ENCODE peak calls at places on chromosomes 4 and X, in six cellular contexts. T, I, G, X, W and Q are unnamed samples.

GRCh38 chr4:137651128-137651527 is 118.8 kb upstream of the PCDH18 start:
- DNase-seq in G (no peak), T (no peak), W (no peak), I (no peak), X (no peak), Q (no peak)

GRCh38 chr4:132642196-132642817 is 506.8 kb upstream of the PCDH10 start:
- DNase-seq in T (no peak), I (no peak), W (peak; percentile 22), G (no peak), X (peak; percentile 48), Q (peak; percentile 12)

GRCh38 chrX:150846130-150846529 is 52.3 kb downstream of the CD99L2 start:
- DNase-seq in W (no peak), X (no peak), T (no peak), G (no peak), I (no peak), Q (no peak)

GRCh38 chr4:183602444-183603102 is 56.4 kb downstream of the RWDD4 start:
- DNase-seq in W (no peak), G (no peak), X (no peak), I (no peak), T (no peak), Q (no peak)

GRCh38 chr4:180805101-180805500 is 1438.1 kb upstream of the TENM3 start:
- DNase-seq in X (no peak), I (no peak), G (no peak), T (no peak), W (no peak), Q (no peak)

GRCh38 chrX:9466115-9466495 is 1.2 kb downstream of the TBL1X start:
- DNase-seq in G (peak; percentile 51), W (peak; percentile 16), T (peak; percentile 51), I (peak; percentile 89), X (no peak), Q (peak; percentile 57)

GRCh38 chrX:149831473-149831872 is 49.5 kb upstream of the MAGEA8 start:
- DNase-seq in I (no peak), X (no peak), G (no peak), T (no peak), W (no peak), Q (no peak)

GRCh38 chr4:94491322-94491721 is 39.6 kb downstream of the PDLIM5 start:
- DNase-seq in W (no peak), G (no peak), X (no peak), I (no peak), T (no peak), Q (no peak)

GRCh38 chrX:131588995-131589394 is 45.1 kb downstream of the OR13H1 start:
- DNase-seq in T (no peak), W (no peak), G (no peak), I (no peak), X (no peak), Q (peak; percentile 43)

GRCh38 chr4:57550143-57550542 is 440.0 kb upstream of the IGFBP7 start:
- DNase-seq in T (no peak), X (no peak), W (no peak), G (no peak), I (no peak), Q (no peak)

DNA sequence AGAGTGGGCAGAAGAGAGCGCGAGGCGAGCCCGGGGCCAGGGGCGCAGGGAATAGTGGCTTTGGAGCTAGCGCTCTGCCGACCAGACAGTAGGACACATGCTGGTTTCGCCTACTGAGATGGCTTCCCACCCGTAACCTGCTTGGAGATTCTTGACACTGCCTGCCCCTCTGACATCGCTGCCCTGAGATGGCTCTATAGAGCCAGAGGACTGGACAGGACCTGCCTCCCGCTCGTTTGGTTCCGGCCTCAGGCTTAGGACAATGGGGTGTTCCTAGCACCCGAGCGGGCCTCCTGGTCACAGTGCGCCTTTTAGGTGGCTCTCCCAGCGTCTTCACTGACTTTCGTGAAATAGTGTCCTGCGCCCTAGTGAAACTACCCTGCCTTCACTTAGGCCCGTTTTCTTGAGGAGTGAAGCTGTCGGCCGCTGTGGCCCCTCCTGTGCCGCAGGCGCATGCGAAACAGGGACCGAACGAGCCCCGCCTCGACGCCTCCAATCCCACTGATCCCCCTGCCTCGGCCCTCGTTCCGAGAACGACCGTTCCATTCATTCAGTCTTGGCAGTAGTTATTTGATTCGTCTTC is 608 bp downstream of the TAF1 start:
- DNase-seq in X (no peak), G (peak; percentile 19), W (no peak), I (peak; percentile 83), T (no peak), Q (peak; percentile 15)
- TF ChIP-seq POLR2A in X (peak; percentile 6), G (no peak), W (no peak), I (no peak), T (no peak), Q (no peak)

GRCh38 chr4:38323141-38323634 is 340.8 kb upstream of the KLF3 start:
- DNase-seq in W (no peak), G (no peak), T (no peak), X (no peak), I (no peak), Q (no peak)
- TF ChIP-seq POLR2A in W (no peak), G (no peak), T (no peak), X (peak; percentile 80), I (no peak), Q (no peak)

GRCh38 chrX:103686199-103687072 is at the start of gene MORF4L2:
- DNase-seq in X (peak; percentile 95), W (peak; percentile 86), G (peak; percentile 93), I (peak; percentile 93), T (peak; percentile 89), Q (peak; percentile 92)
- TF ChIP-seq POLR2A in X (peak; percentile 65), W (peak; percentile 87), G (peak; percentile 91), I (peak; percentile 44), T (no peak), Q (peak; percentile 97)

GRCh38 chr4:86935833-86936721 is 1.3 kb downstream of the AFF1 start:
- DNase-seq in X (peak; percentile 78), T (peak; percentile 68), W (peak; percentile 63), G (peak; percentile 87), I (peak; percentile 92), Q (peak; percentile 69)
- TF ChIP-seq POLR2A in X (no peak), T (no peak), W (peak; percentile 35), G (peak; percentile 79), I (no peak), Q (no peak)

DNA sequence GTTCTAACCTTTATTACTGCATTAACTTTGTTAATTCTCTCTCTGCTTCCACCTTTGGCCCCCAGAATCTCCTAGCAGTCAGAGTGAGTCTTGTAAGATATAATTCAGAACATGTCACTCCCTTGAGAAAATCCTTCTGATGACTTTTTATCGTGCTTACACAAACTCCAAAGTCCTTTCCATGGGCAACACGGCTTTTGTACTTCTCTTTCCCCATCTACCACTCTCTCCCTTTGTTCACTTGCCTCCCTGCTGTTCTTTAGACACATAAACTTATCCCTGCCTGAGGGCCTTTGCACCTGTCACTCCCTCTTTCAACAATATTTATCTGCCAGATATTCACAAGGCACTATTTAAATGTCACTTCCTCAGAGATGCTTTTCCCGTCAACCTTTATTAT is 64.8 kb downstream of the MAOB start:
- DNase-seq in X (no peak), G (no peak), I (no peak), W (no peak), T (no peak), Q (no peak)
- TF ChIP-seq POLR2A in X (no peak), G (no peak), I (no peak), W (no peak), T (no peak), Q (no peak)

DNA sequence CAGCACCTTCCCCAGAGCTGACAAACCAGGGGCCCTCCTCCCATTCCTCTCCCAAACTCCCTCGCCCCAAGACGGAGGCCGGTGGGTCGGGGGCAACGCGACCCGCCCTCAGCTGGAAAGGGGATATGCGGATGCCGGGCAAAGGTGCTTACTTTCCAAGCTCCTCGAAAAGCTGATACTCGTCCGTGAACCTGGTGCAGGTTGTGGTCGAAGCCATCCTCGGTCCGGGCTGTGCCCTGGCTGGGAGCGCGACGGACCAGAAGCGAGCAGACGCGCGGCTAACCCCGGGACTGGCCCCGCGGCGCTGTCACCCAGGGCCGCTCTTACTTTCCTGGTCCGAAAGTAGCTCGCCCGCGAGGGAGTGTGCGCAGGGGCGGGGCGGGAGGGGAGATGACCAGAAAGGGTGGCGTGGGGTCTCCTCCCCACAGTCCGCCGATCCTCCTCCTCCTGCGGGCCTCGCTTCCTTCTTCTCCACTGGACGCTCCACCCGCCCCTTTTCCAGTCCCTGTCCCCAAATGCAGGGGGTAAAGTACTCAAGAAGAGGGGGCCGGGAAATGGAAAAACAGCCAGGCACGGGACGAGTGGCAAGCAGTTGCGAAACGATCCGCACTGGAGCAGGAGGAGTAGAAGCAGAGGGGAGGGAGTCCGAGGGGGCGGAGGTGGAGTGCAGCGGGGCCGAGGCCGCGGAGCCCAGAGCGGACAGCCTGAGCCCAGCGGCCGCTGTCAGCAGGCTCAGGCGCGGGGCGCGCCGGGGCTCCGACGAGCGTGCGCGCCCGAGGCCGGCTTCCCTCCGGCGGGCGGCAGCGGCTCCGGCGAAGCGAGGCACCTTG is 471 bp downstream of the CAMK2D start:
- DNase-seq in W (peak; percentile 80), G (peak; percentile 84), T (peak; percentile 76), I (peak; percentile 93), X (no peak), Q (peak; percentile 85)
- TF ChIP-seq POLR2A in W (no peak), G (peak; percentile 47), T (no peak), I (no peak), X (no peak), Q (peak; percentile 72)

DNA sequence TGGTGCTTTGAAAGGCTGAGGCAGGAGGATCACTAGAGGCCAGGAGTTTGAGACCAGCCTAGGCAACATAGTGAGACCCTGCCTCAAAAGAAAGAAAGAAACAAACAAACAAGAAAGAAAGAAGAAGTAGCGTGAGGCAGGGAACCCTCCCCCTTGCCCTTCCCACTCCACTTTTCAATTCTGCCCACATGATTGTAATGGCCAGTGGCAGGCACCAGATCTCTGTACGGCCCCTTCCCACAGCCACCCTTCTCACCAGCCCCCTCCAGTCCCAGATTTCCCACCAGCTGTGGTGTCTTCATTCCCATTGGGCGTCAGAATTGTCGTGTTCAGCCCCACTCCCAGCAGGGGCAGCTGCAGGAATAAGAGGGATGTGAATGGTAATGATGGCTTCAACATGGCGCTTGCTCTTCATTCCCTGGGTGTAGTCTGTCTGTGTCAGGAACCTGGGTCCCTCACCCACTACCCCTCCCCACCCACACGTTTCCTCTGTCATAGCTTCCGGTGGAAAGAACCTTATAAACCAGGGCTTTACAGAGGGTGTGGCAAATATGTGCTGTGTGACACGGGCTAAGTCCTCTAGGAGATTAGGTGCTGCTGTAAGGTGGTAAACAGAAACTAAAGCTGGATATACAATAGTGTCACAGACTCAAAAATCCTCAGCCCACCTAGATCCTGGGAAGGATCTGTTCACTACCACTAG is at the start of gene IL2RG:
- DNase-seq in G (peak; percentile 72), X (no peak), T (peak; percentile 46), W (no peak), I (peak; percentile 84), Q (no peak)
- TF ChIP-seq POLR2A in G (peak; percentile 92), X (no peak), T (no peak), W (no peak), I (peak; percentile 87), Q (no peak)

GRCh38 chr4:517061-517805 is 18.2 kb downstream of the PIGG start:
- DNase-seq in I (no peak), T (no peak), X (no peak), G (no peak), W (no peak), Q (no peak)
- TF ChIP-seq POLR2A in I (no peak), T (no peak), X (no peak), G (no peak), W (no peak), Q (no peak)